ENCODE peak calls at places on chromosomes 16 and 17, in four cellular contexts. One of them, this sample, is unnamed.

GRCh38 chr17:1673041-1673790 is 11.5 kb downstream of the PRPF8 start:
- DNase-seq in transverse colon: peak
- DNase-seq in GM23248: no peak
- DNase-seq in GM23338: no peak
- DNase-seq in this sample: no peak

GRCh38 chr16:89922477-89922883 is 662 bp upstream of the TUBB3 start:
- DNase-seq in GM23338: peak
- DNase-seq in GM23248: peak
- DNase-seq in transverse colon: peak
- DNase-seq in this sample: peak

GRCh38 chr17:35496470-35497290 is 40.8 kb downstream of the SLFN12L start:
- DNase-seq in transverse colon: no peak
- DNase-seq in GM23338: peak
- DNase-seq in GM23248: no peak
- DNase-seq in this sample: no peak

GRCh38 chr17:42781639-42782401 is 1.4 kb downstream of the WNK4 start:
- DNase-seq in GM23248: peak
- DNase-seq in GM23338: no peak
- DNase-seq in transverse colon: peak
- DNase-seq in this sample: no peak

GRCh38 chr17:40319651-40320550 is 10.9 kb downstream of the RARA start:
- DNase-seq in GM23248: peak
- DNase-seq in transverse colon: peak
- DNase-seq in GM23338: no peak
- DNase-seq in this sample: no peak

GRCh38 chr17:14165672-14166071 is 71.0 kb downstream of the CDRT15 start:
- DNase-seq in transverse colon: no peak
- DNase-seq in GM23338: no peak
- DNase-seq in GM23248: no peak
- DNase-seq in this sample: no peak

GRCh38 chr17:57889892-57890856 is 40.3 kb upstream of the MRPS23 start:
- DNase-seq in GM23248: peak
- DNase-seq in GM23338: no peak
- DNase-seq in transverse colon: peak
- DNase-seq in this sample: peak

GRCh38 chr17:64020068-64020766 is at the start of gene ICAM2:
- DNase-seq in GM23248: no peak
- DNase-seq in GM23338: peak
- DNase-seq in transverse colon: peak
- DNase-seq in this sample: no peak

GRCh38 chr17:81400154-81400938 is 5.1 kb downstream of the BAHCC1 start:
- DNase-seq in GM23338: peak
- DNase-seq in transverse colon: no peak
- DNase-seq in GM23248: peak
- DNase-seq in this sample: peak

GRCh38 chr17:69949931-69950330 is 125.1 kb upstream of the KCNJ16 start:
- DNase-seq in transverse colon: no peak
- DNase-seq in GM23338: no peak
- DNase-seq in GM23248: no peak
- DNase-seq in this sample: no peak

GRCh38 chr16:21301895-21302291 is 23.8 kb upstream of the CRYM start:
- DNase-seq in transverse colon: no peak
- DNase-seq in GM23248: no peak
- DNase-seq in GM23338: no peak
- DNase-seq in this sample: no peak

GRCh38 chr16:684961-685696 is 995 bp upstream of the JMJD8 start:
- DNase-seq in GM23338: no peak
- DNase-seq in GM23248: no peak
- DNase-seq in transverse colon: no peak
- DNase-seq in this sample: no peak

GRCh38 chr17:67759355-67760171 is 41.8 kb downstream of the NOL11 start:
- DNase-seq in transverse colon: peak
- DNase-seq in GM23338: no peak
- DNase-seq in GM23248: peak
- DNase-seq in this sample: peak

GRCh38 chr16:82260212-82260795 is 90.3 kb upstream of the MPHOSPH6 start:
- DNase-seq in transverse colon: no peak
- DNase-seq in GM23248: no peak
- DNase-seq in GM23338: no peak
- DNase-seq in this sample: no peak

GRCh38 chr16:5064915-5065314 is 841 bp downstream of the C16orf89 start:
- DNase-seq in transverse colon: peak
- DNase-seq in GM23338: no peak
- DNase-seq in GM23248: no peak
- DNase-seq in this sample: no peak

GRCh38 chr17:79742951-79743476 is 12.3 kb downstream of the ENPP7 start:
- DNase-seq in transverse colon: no peak
- DNase-seq in GM23338: no peak
- DNase-seq in GM23248: no peak
- DNase-seq in this sample: no peak

GRCh38 chr16:12703935-12704334 is 99.8 kb downstream of the CPPED1 start:
- DNase-seq in transverse colon: no peak
- DNase-seq in GM23248: peak
- DNase-seq in GM23338: no peak
- DNase-seq in this sample: no peak

GRCh38 chr17:83012161-83012800 is 67.1 kb upstream of the METRNL start:
- DNase-seq in GM23248: no peak
- DNase-seq in transverse colon: no peak
- DNase-seq in GM23338: no peak
- DNase-seq in this sample: no peak

GRCh38 chr16:77450790-77451487 is 16.1 kb upstream of the ADAMTS18 start:
- DNase-seq in GM23338: no peak
- DNase-seq in transverse colon: no peak
- DNase-seq in GM23248: no peak
- DNase-seq in this sample: no peak

GRCh38 chr17:17768415-17769088 is 68.2 kb downstream of the SREBF1 start:
- DNase-seq in transverse colon: no peak
- DNase-seq in GM23248: no peak
- DNase-seq in GM23338: no peak
- DNase-seq in this sample: no peak

GRCh38 chr17:28532063-28532960 is 20.1 kb downstream of the UNC119 start:
- DNase-seq in GM23248: peak
- DNase-seq in transverse colon: no peak
- DNase-seq in GM23338: no peak
- DNase-seq in this sample: no peak

GRCh38 chr16:81558444-81559175 is 114.0 kb downstream of the CMIP start:
- DNase-seq in GM23338: peak
- DNase-seq in transverse colon: peak
- DNase-seq in GM23248: no peak
- DNase-seq in this sample: no peak

GRCh38 chr17:77356109-77356689 is 215.4 kb downstream of the SEC14L1 start:
- DNase-seq in GM23338: no peak
- DNase-seq in GM23248: peak
- DNase-seq in transverse colon: no peak
- DNase-seq in this sample: peak

GRCh38 chr17:27657620-27658019 is 26.6 kb downstream of the LGALS9 start:
- DNase-seq in GM23338: peak
- DNase-seq in transverse colon: no peak
- DNase-seq in GM23248: peak
- DNase-seq in this sample: peak

GRCh38 chr17:75808905-75809621 is 24.5 kb downstream of the UNK start:
- DNase-seq in GM23338: no peak
- DNase-seq in GM23248: peak
- DNase-seq in transverse colon: no peak
- DNase-seq in this sample: peak

GRCh38 chr16:2032285-2033056 is 5.8 kb downstream of the NHERF2 start:
- DNase-seq in GM23248: peak
- DNase-seq in GM23338: no peak
- DNase-seq in transverse colon: no peak
- DNase-seq in this sample: peak

GRCh38 chr16:52676951-52677350 is 130.0 kb upstream of the TOX3 start:
- DNase-seq in GM23338: no peak
- DNase-seq in GM23248: no peak
- DNase-seq in transverse colon: no peak
- DNase-seq in this sample: no peak

GRCh38 chr16:48204825-48205151 is 39.3 kb upstream of the LONP2 start:
- DNase-seq in transverse colon: no peak
- DNase-seq in GM23248: no peak
- DNase-seq in GM23338: no peak
- DNase-seq in this sample: no peak

GRCh38 chr17:16662936-16663335 is 9.3 kb upstream of the ZNF624 start:
- DNase-seq in transverse colon: no peak
- DNase-seq in GM23338: no peak
- DNase-seq in GM23248: peak
- DNase-seq in this sample: no peak

GRCh38 chr16:2090481-2090797 is 42.7 kb downstream of the TSC2 start:
- DNase-seq in GM23338: no peak
- DNase-seq in transverse colon: peak
- DNase-seq in GM23248: no peak
- DNase-seq in this sample: no peak

GRCh38 chr17:75664099-75664549 is 2.8 kb downstream of the RECQL5 start:
- DNase-seq in GM23248: no peak
- DNase-seq in GM23338: no peak
- DNase-seq in transverse colon: no peak
- DNase-seq in this sample: no peak

DNA sequence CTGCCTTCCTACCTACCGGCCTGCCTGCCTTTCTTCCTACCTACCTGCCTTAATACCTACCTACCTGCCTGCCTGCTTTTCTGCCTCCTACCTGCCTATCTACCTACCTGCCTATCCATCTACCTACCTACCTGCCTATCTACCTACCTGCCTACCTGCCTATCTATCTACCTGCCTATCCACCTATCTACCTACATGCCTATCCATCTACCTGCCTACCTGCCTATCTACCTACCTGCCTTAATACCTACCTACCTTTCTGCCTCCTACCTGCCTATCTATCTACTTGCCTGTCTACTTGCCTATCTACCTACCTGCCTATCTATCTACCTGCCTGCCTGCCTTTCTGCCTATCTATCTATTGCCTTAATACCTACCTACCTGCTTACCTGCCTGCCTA is 383.8 kb upstream of the PSMD7 start:
- DNase-seq in GM23338: no peak
- DNase-seq in GM23248: no peak
- DNase-seq in transverse colon: no peak
- DNase-seq in this sample: no peak
- H3K4me3 ChIP-seq in GM23338: no peak
- H3K4me3 ChIP-seq in GM23248: no peak
- H3K4me3 ChIP-seq in transverse colon: no peak
- H3K4me3 ChIP-seq in this sample: no peak

GRCh38 chr17:45260204-45260783 is 1.6 kb downstream of the SPATA32 start:
- DNase-seq in GM23248: peak
- DNase-seq in GM23338: no peak
- DNase-seq in transverse colon: no peak
- DNase-seq in this sample: no peak

GRCh38 chr17:45262516-45263476 is 902 bp upstream of the SPATA32 start:
- DNase-seq in GM23248: peak
- DNase-seq in transverse colon: no peak
- DNase-seq in GM23338: no peak
- DNase-seq in this sample: no peak

GRCh38 chr17:45263477-45263860 is 1.6 kb upstream of the SPATA32 start:
- DNase-seq in GM23338: no peak
- DNase-seq in GM23248: no peak
- DNase-seq in transverse colon: no peak
- DNase-seq in this sample: no peak

GRCh38 chr17:45264430-45264829 is 2.5 kb upstream of the SPATA32 start:
- DNase-seq in GM23338: no peak
- DNase-seq in GM23248: no peak
- DNase-seq in transverse colon: no peak
- DNase-seq in this sample: no peak

DNA sequence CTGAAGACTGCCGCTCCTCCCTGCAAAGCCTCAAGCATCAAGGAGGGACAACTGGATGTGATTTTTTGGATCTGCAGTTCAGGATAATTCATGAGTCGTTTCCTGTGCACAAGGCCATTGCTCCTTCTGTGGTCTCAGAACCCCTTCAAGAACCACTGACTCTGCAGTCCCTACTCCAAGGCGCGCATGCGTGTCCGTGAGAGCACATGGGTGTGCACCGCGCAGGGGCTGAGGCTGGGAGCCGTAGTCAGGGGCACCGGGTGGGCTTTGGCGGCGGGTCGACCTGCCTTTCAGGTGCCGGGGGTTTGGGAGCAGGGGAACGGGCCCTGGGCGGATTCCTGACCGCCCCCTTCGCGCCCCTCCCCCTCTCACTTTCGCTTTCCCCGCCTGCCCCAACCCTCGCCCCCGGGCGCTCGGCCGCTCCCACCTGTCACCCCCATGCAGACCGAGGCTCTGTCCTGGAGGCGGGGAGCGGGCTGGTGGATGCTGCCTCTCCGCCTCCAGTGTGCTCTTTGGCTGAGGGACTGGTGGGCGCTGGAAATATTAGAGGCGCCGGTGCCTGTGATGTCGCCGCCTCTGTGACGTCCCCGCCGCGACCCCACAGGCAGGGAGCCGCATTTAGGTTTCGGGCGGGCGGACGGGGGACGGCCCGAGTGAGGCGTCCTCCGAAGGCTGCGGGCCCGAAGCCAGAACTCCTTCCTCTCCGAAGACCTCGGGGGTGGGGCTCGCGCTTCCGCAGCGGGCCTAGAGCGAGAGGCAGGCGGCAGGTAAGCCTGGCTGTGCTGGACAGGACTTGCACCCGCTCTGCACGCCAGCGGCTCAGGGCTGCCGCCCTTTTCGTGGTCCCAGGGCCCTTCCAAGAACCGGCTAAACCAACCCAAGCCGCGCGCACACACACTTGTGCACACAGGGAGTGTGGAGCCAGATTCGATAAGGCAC is at the start of gene SPATA32:
- DNase-seq in transverse colon: peak
- DNase-seq in GM23338: peak
- DNase-seq in GM23248: peak
- DNase-seq in this sample: no peak
- H3K4me3 ChIP-seq in transverse colon: peak
- H3K4me3 ChIP-seq in GM23338: peak
- H3K4me3 ChIP-seq in GM23248: peak
- H3K4me3 ChIP-seq in this sample: peak

GRCh38 chr17:47956818-47957590 is 679 bp downstream of the PRR15L start:
- DNase-seq in GM23248: peak
- DNase-seq in GM23338: no peak
- DNase-seq in transverse colon: peak
- DNase-seq in this sample: no peak
- H3K4me3 ChIP-seq in GM23248: no peak
- H3K4me3 ChIP-seq in GM23338: peak
- H3K4me3 ChIP-seq in transverse colon: peak
- H3K4me3 ChIP-seq in this sample: no peak

DNA sequence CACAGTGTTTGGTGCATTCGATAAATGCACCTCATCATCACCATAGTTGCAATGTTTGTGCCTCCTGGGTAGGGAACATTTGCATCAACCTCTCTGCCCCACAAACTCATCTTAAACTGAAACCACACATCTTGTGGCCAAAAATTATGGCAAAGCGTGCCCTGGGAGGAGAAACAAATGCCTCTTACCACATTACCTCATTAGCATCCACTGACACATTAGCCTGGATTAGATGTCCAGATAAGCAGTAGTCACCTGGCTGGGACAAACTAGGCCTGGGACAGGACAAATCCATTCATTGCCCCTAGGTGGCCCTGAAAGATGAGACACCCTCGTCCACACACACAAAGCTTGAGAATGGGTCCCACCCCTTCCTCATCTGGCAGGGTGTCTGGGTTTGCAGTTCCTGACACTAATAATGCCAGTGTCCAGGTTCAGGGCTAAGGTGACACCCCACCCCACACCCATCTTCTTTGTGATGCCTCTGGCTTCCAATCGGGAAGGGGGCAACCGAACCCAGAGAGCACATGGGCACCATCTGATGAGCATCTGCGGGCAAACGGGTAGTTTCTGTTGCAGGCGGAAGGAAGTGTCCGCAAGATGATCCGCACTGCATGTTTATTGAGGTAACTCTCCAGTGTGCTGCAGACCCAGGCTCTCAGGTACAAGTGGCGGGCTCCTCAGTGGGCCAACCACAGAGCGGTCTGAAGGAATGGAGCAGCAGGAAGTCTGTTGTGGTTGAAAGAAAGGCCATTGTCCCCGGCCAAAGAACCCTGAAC is 8.6 kb downstream of the XYLT1 start:
- DNase-seq in GM23338: peak
- DNase-seq in transverse colon: peak
- DNase-seq in GM23248: no peak
- DNase-seq in this sample: no peak
- H3K4me3 ChIP-seq in GM23338: no peak
- H3K4me3 ChIP-seq in transverse colon: no peak
- H3K4me3 ChIP-seq in GM23248: no peak
- H3K4me3 ChIP-seq in this sample: no peak